ENCODE peak calls at places on chromosomes 7 and 10, in six cellular contexts. One of them, this sample, is unnamed.
A peak's percentile ranks its signal among the peaks of the same experiment; 100 is the strongest.

GRCh38 chr7:121442845-121443244 is 46.7 kb upstream of the FAM3C start:
- DNase-seq in HCT116: peak; percentile 24
- DNase-seq in GM12878: no peak
- DNase-seq in GM23248: no peak
- DNase-seq in PC-9: peak; percentile 85
- DNase-seq in GM23338: no peak
- DNase-seq in this sample: no peak

GRCh38 chr7:33904680-33905388 is 505 bp upstream of the BMPER start:
- DNase-seq in HCT116: no peak
- DNase-seq in PC-9: peak; percentile 10
- DNase-seq in GM12878: no peak
- DNase-seq in GM23248: peak; percentile 86
- DNase-seq in GM23338: peak; percentile 71
- DNase-seq in this sample: peak; percentile 44

GRCh38 chr7:148575640-148576411 is 14.7 kb upstream of the C7orf33 start:
- DNase-seq in PC-9: peak; percentile 72
- DNase-seq in GM23248: peak; percentile 81
- DNase-seq in GM23338: peak; percentile 83
- DNase-seq in GM12878: no peak
- DNase-seq in HCT116: peak; percentile 22
- DNase-seq in this sample: peak; percentile 27

GRCh38 chr7:15309891-15310290 is 251.9 kb downstream of the AGMO start:
- DNase-seq in PC-9: no peak
- DNase-seq in HCT116: no peak
- DNase-seq in GM23248: peak; percentile 87
- DNase-seq in GM12878: no peak
- DNase-seq in GM23338: no peak
- DNase-seq in this sample: peak; percentile 12

GRCh38 chr10:125822878-125823662 is at the start of the genes BCCIP and UROS:
- DNase-seq in PC-9: peak; percentile 75
- DNase-seq in GM23338: peak; percentile 93
- DNase-seq in HCT116: peak; percentile 88
- DNase-seq in GM12878: peak; percentile 87
- DNase-seq in GM23248: peak; percentile 96
- DNase-seq in this sample: peak; percentile 91

GRCh38 chr7:157633465-157634185 is 296.8 kb downstream of the DNAJB6 start:
- DNase-seq in GM23248: no peak
- DNase-seq in GM23338: no peak
- DNase-seq in HCT116: no peak
- DNase-seq in GM12878: no peak
- DNase-seq in PC-9: no peak
- DNase-seq in this sample: no peak

GRCh38 chr7:137656227-137656849 is 190.4 kb downstream of the DGKI start:
- DNase-seq in GM23338: peak; percentile 84
- DNase-seq in GM12878: peak; percentile 20
- DNase-seq in HCT116: peak; percentile 49
- DNase-seq in GM23248: peak; percentile 90
- DNase-seq in PC-9: peak; percentile 75
- DNase-seq in this sample: peak; percentile 69

GRCh38 chr10:133205146-133205545 is 24.9 kb upstream of the UTF1 start:
- DNase-seq in GM23248: no peak
- DNase-seq in GM23338: no peak
- DNase-seq in PC-9: no peak
- DNase-seq in GM12878: no peak
- DNase-seq in HCT116: no peak
- DNase-seq in this sample: no peak

GRCh38 chr10:98646998-98647917 is 200.5 kb upstream of the HPS1 start:
- DNase-seq in GM23248: no peak
- DNase-seq in HCT116: no peak
- DNase-seq in GM12878: no peak
- DNase-seq in PC-9: no peak
- DNase-seq in GM23338: peak; percentile 78
- DNase-seq in this sample: no peak

GRCh38 chr7:39526676-39527075 is 39.5 kb upstream of the YAE1 start:
- DNase-seq in PC-9: no peak
- DNase-seq in GM23248: no peak
- DNase-seq in GM23338: no peak
- DNase-seq in GM12878: no peak
- DNase-seq in HCT116: no peak
- DNase-seq in this sample: no peak

GRCh38 chr10:129932182-129932581 is 31.9 kb downstream of the EBF3 start:
- DNase-seq in GM23338: no peak
- DNase-seq in GM12878: no peak
- DNase-seq in HCT116: no peak
- DNase-seq in GM23248: no peak
- DNase-seq in PC-9: no peak
- DNase-seq in this sample: no peak

GRCh38 chr7:105655901-105656380 is 74.6 kb upstream of the EFCAB10 start:
- DNase-seq in PC-9: no peak
- DNase-seq in HCT116: no peak
- DNase-seq in GM12878: no peak
- DNase-seq in GM23248: no peak
- DNase-seq in GM23338: no peak
- DNase-seq in this sample: no peak

GRCh38 chr10:93261961-93262610 is 188.4 kb downstream of the CYP26A1 start:
- DNase-seq in GM12878: no peak
- DNase-seq in GM23338: no peak
- DNase-seq in GM23248: peak; percentile 86
- DNase-seq in PC-9: no peak
- DNase-seq in HCT116: no peak
- DNase-seq in this sample: no peak

GRCh38 chr10:68327889-68328786 is 3.7 kb upstream of the HNRNPH3 start:
- DNase-seq in PC-9: peak; percentile 10
- DNase-seq in HCT116: peak; percentile 16
- DNase-seq in GM23338: peak; percentile 67
- DNase-seq in GM23248: peak; percentile 90
- DNase-seq in GM12878: no peak
- DNase-seq in this sample: peak; percentile 68

GRCh38 chr7:38757946-38758345 is 126.8 kb upstream of the AMPH start:
- DNase-seq in PC-9: no peak
- DNase-seq in HCT116: no peak
- DNase-seq in GM23338: no peak
- DNase-seq in GM12878: no peak
- DNase-seq in GM23248: no peak
- DNase-seq in this sample: peak; percentile 52

GRCh38 chr10:34861293-34862004 is 46.4 kb upstream of the PARD3 start:
- DNase-seq in HCT116: no peak
- DNase-seq in GM23338: no peak
- DNase-seq in GM12878: no peak
- DNase-seq in GM23248: no peak
- DNase-seq in PC-9: no peak
- DNase-seq in this sample: peak; percentile 10

GRCh38 chr7:151143261-151144015 is 24.1 kb downstream of the GBX1 start:
- DNase-seq in GM23338: no peak
- DNase-seq in GM12878: no peak
- DNase-seq in HCT116: no peak
- DNase-seq in GM23248: no peak
- DNase-seq in PC-9: no peak
- DNase-seq in this sample: peak; percentile 14

GRCh38 chr10:2978111-2978510 is 89.2 kb upstream of the PFKP start:
- DNase-seq in GM12878: peak; percentile 32
- DNase-seq in HCT116: peak; percentile 55
- DNase-seq in GM23248: peak; percentile 74
- DNase-seq in PC-9: no peak
- DNase-seq in GM23338: peak; percentile 77
- DNase-seq in this sample: peak; percentile 75

GRCh38 chr10:115948415-115948814 is 324.6 kb downstream of the GFRA1 start:
- DNase-seq in HCT116: no peak
- DNase-seq in PC-9: no peak
- DNase-seq in GM12878: no peak
- DNase-seq in GM23338: peak; percentile 65
- DNase-seq in GM23248: peak; percentile 56
- DNase-seq in this sample: peak; percentile 43

GRCh38 chr10:5088703-5089261 is 5.4 kb upstream of the AKR1C3 start:
- DNase-seq in PC-9: no peak
- DNase-seq in GM23248: no peak
- DNase-seq in GM23338: no peak
- DNase-seq in HCT116: no peak
- DNase-seq in GM12878: no peak
- DNase-seq in this sample: no peak

GRCh38 chr7:123023126-123023525 is 27.6 kb upstream of the TAS2R16 start:
- DNase-seq in GM23248: no peak
- DNase-seq in GM23338: peak; percentile 8
- DNase-seq in PC-9: no peak
- DNase-seq in GM12878: no peak
- DNase-seq in HCT116: no peak
- DNase-seq in this sample: no peak

GRCh38 chr7:25857376-25858067 is 294.5 kb upstream of the NFE2L3 start:
- DNase-seq in GM12878: no peak
- DNase-seq in GM23338: peak; percentile 84
- DNase-seq in PC-9: no peak
- DNase-seq in HCT116: no peak
- DNase-seq in GM23248: peak; percentile 83
- DNase-seq in this sample: no peak

GRCh38 chr7:33850768-33851167 is 54.6 kb upstream of the BMPER start:
- DNase-seq in GM12878: no peak
- DNase-seq in HCT116: no peak
- DNase-seq in GM23338: no peak
- DNase-seq in PC-9: no peak
- DNase-seq in GM23248: no peak
- DNase-seq in this sample: no peak

GRCh38 chr7:13069832-13070231 is 382.4 kb downstream of the ARL4A start:
- DNase-seq in GM23338: no peak
- DNase-seq in HCT116: no peak
- DNase-seq in GM23248: no peak
- DNase-seq in GM12878: no peak
- DNase-seq in PC-9: no peak
- DNase-seq in this sample: peak; percentile 82

GRCh38 chr7:102933763-102934162 is 21.0 kb downstream of the LRRC17 start:
- DNase-seq in GM12878: no peak
- DNase-seq in HCT116: no peak
- DNase-seq in GM23248: peak; percentile 98
- DNase-seq in PC-9: no peak
- DNase-seq in GM23338: peak; percentile 82
- DNase-seq in this sample: peak; percentile 97

GRCh38 chr10:52491246-52492000 is 177.3 kb downstream of the DKK1 start:
- DNase-seq in GM23338: no peak
- DNase-seq in GM12878: no peak
- DNase-seq in PC-9: no peak
- DNase-seq in HCT116: no peak
- DNase-seq in GM23248: peak; percentile 81
- DNase-seq in this sample: peak; percentile 22

GRCh38 chr10:62080905-62081304 is 179.4 kb downstream of the ARID5B start:
- DNase-seq in GM23338: peak; percentile 17
- DNase-seq in GM23248: no peak
- DNase-seq in GM12878: no peak
- DNase-seq in PC-9: no peak
- DNase-seq in HCT116: no peak
- DNase-seq in this sample: no peak
- H3K27ac ChIP-seq in GM23338: no peak overlapping the region
- H3K27ac ChIP-seq in GM23248: peak overlapping the region; percentile 93
- H3K27ac ChIP-seq in GM12878: peak overlapping the region; percentile 74
- H3K27ac ChIP-seq in PC-9: no peak overlapping the region
- H3K27ac ChIP-seq in HCT116: no peak overlapping the region
- H3K27ac ChIP-seq in this sample: no peak overlapping the region

DNA sequence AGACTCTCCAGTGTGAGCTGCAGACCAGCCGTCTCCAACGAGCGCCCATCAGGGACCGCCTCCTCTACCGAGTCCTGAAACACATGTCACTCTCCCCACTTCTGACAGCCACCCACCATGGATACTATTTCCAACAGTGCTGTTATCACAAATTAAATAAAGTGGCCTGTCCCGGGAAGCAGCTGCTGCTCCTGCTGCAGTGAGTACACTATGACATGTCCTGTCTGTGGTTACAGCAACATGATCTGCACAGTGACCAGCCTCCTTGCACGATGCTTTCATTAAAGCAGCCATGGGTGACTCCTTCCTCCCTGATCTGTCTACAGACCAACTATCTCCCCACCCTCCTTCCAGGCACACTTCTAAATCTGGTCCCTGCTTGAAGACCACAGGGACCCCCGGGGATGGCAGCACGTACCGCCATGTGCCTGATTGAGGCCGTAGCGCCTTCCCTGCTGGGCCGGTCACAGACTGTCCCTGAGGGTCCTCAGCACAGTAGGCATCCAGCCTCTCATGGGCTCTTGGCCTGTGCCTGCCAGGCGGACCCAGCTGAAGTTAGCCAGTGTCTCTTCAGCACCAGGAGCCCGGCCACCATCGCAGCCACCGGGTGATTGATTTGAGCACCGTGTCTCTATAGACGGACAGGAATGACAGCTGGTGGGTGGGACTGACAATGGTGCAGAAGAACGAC is 58.8 kb downstream of the TCERG1L start:
- DNase-seq in HCT116: no peak
- DNase-seq in PC-9: no peak
- DNase-seq in GM12878: no peak
- DNase-seq in GM23248: no peak
- DNase-seq in GM23338: no peak
- DNase-seq in this sample: no peak
- TF ChIP-seq EZH2 in HCT116: no peak
- TF ChIP-seq EZH2 in PC-9: no peak
- TF ChIP-seq EZH2 in GM12878: no peak
- TF ChIP-seq EZH2 in GM23248: no peak
- TF ChIP-seq EZH2 in GM23338: no peak
- TF ChIP-seq EZH2 in this sample: no peak

DNA sequence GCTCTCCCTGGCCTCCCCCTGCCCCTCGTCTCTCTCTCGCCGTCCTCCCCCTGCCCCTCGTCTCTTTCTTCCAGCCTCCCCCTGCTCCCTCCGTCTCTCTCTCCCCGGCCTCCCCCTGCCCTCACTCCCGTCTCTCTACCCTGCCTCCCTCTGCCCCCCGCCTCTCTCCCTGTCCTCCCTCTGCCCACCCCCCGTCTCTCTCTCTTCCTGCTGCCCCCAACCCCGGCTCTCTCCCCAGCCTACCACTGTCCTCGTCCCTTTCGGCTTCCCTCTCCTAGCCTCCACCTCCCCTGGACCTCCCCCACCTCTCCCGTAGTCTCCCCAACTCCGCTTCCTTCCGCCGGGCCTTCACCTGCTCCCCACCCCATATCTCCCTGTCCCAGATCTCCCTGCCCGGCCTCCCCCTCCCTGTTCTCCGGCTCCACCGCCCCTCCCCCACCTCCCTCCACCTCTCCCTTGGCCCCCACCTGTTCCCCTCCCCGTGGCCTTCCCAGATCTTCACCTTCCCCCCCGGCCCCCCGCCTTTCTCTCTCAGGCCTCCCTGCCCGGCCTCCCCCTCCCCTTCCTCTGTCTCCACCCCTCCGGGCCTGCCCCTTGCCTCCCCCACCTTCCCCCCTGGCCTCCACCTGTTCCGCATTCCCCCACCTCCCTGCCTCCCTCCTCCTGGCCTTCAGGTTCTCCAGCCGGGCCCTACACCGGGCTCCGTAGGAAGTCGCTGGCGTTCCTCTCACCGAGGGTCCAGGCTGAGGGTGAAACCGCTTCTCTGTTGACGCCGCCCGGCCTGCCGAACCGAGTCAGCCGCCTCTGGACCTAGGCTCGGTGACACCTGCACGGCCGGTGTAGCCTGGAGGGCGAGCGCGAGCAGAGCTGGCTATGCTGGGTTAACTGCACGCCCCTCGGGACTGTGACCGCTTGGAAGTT is 1.2 kb downstream of the GET4 start:
- DNase-seq in GM23248: peak; percentile 30
- DNase-seq in GM23338: peak; percentile 55
- DNase-seq in HCT116: no peak
- DNase-seq in PC-9: peak; percentile 74
- DNase-seq in GM12878: no peak
- DNase-seq in this sample: no peak
- H3K27ac ChIP-seq in GM23248: no peak overlapping the region
- H3K27ac ChIP-seq in GM23338: peak overlapping the region; percentile 86
- H3K27ac ChIP-seq in HCT116: peak overlapping the region; percentile 83
- H3K27ac ChIP-seq in PC-9: peak overlapping the region; percentile 40
- H3K27ac ChIP-seq in GM12878: peak overlapping the region; percentile 59
- H3K27ac ChIP-seq in this sample: peak overlapping the region; percentile 84

GRCh38 chr7:1748076-1748750 is 78.1 kb downstream of the ELFN1 start:
- DNase-seq in GM23248: peak; percentile 18
- DNase-seq in PC-9: no peak
- DNase-seq in GM23338: no peak
- DNase-seq in GM12878: no peak
- DNase-seq in HCT116: no peak
- DNase-seq in this sample: no peak
- TF ChIP-seq EZH2 in GM23248: no peak
- TF ChIP-seq EZH2 in PC-9: no peak
- TF ChIP-seq EZH2 in GM23338: no peak
- TF ChIP-seq EZH2 in GM12878: no peak
- TF ChIP-seq EZH2 in HCT116: no peak
- TF ChIP-seq EZH2 in this sample: no peak